ENCODE peak calls at places on chromosomes 2 and 18, in four cellular contexts. O is HL-60, P is GM12891, Z is GM12878. N is an unnamed sample.

GRCh38 chr2:76280676-76281075 is 570.0 kb upstream of the GCFC2 start:
- DNase-seq in P (no peak), Z (no peak), O (no peak), N (no peak)

GRCh38 chr2:193072647-193073046 is 877.9 kb upstream of the TMEFF2 start:
- DNase-seq in P (no peak), Z (no peak), O (no peak), N (no peak)

GRCh38 chr2:54497738-54498680 is 41.9 kb downstream of the SPTBN1 start:
- DNase-seq in O (no peak), P (no peak), Z (no peak), N (peak)

GRCh38 chr18:55413474-55413873 is 174.5 kb downstream of the TCF4 start:
- DNase-seq in Z (no peak), O (no peak), P (no peak), N (no peak)

GRCh38 chr18:24534737-24535136 is 74.3 kb downstream of the HRH4 start:
- DNase-seq in Z (no peak), O (no peak), P (no peak), N (no peak)

GRCh38 chr2:118865106-118865505 is 17.7 kb upstream of the EN1 start:
- DNase-seq in P (no peak), O (peak), Z (peak), N (peak)

GRCh38 chr2:207505180-207505579 is 24.6 kb upstream of the CREB1 start:
- DNase-seq in P (no peak), O (no peak), Z (no peak), N (no peak)

GRCh38 chr2:164953279-164953678 is 2.0 kb downstream of the SLC38A11 start:
- DNase-seq in Z (no peak), P (no peak), O (no peak), N (no peak)

GRCh38 chr18:80034068-80034851 is at the start of gene RBFA:
- DNase-seq in P (peak), O (peak), Z (peak), N (peak)

GRCh38 chr2:1081411-1082225 is 131.0 kb downstream of the SNTG2 start:
- DNase-seq in O (no peak), Z (no peak), P (no peak), N (no peak)

GRCh38 chr18:73258375-73259087 is 390.7 kb upstream of the NETO1 start:
- DNase-seq in O (no peak), Z (no peak), P (no peak), N (peak)

GRCh38 chr2:235162070-235162469 is 210.3 kb downstream of the SH3BP4 start:
- DNase-seq in P (no peak), O (no peak), Z (no peak), N (no peak)

DNA sequence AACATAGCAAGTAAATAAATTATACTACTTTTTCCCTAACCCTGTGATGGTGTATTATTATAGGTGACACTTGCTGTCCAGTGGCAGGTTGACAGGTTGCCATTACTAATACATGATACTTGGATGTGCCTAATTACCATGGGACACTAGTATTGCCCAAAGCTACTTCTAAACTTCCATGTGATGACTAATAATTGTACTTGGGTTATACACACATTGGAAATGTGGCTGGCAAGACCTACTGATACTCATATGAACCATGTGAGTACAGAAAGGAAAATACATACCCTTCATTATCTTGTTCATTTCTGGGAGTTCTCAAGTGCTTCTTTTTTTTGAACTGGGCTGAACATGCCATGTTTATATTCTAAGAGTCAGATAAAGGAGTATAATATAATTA is 156.4 kb downstream of the IKZF2 start:
- DNase-seq in O (no peak), Z (no peak), P (no peak), N (no peak)
- TF ChIP-seq SPI1 in O (no peak), Z (no peak), P (no peak), N (no peak)

DNA sequence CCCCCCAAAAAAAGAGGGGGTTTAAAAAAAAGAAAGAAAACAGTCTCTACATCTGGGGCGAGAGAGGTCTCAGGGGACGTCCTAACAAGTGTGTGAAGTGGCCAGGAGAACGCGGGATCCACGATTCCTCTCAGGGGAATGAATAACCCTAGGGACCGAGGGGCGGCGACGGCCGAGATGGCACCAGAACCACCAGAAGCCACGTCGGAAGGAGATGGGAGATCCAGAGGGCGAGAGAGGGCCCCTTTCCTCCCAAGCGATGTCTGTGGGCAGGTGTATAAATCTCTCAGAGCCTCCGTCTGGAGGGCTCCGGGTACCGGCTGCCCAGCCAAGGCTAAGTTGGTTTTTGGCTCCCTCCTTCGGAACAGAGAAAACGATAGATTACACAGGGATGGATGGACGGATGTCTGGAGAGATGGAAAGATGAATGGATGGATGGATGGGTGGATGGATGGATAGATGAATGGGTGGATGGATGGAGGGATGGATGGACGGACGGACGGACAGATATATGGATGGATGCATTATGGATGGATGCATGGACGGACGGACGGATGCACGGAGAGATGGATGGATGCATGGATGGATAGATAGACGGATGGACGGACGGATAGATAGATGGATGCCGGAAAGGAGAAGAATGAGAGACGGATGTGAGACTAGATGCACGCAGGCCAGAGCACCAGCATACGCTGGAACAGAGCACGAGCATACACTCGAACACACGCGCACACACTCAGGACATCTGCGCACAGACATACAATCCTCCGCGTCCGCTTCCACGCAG is 1.6 kb downstream of the EPHA4 start:
- DNase-seq in Z (no peak), P (no peak), O (no peak), N (no peak)
- TF ChIP-seq SPI1 in Z (no peak), P (no peak), O (no peak), N (no peak)

GRCh38 chr18:48533340-48534093 is 5.3 kb upstream of the CTIF start:
- DNase-seq in Z (peak), P (no peak), O (no peak), N (no peak)
- TF ChIP-seq SPI1 in Z (no peak), P (peak), O (peak), N (no peak)

DNA sequence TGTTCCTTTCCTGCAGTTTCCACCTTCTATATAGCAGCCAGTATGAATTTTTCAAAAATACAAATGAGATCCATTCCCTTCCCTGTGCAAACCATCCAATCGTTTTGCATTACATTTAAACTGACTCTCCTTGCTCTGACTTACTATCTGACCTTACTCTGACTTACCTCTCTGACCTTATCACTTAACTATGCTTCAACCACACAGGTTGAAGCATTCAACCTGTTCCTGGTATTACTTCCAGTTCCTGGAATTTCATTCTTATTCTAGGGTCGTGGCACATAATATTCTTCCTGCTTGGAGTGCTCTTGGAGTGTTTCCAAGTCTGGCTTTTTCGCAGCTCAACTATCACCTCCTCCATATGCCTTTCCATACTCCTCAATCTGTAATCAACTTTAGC is 850.6 kb upstream of the CHAC2 start:
- DNase-seq in O (no peak), P (no peak), Z (no peak), N (no peak)
- TF ChIP-seq SPI1 in O (no peak), P (no peak), Z (no peak), N (no peak)

DNA sequence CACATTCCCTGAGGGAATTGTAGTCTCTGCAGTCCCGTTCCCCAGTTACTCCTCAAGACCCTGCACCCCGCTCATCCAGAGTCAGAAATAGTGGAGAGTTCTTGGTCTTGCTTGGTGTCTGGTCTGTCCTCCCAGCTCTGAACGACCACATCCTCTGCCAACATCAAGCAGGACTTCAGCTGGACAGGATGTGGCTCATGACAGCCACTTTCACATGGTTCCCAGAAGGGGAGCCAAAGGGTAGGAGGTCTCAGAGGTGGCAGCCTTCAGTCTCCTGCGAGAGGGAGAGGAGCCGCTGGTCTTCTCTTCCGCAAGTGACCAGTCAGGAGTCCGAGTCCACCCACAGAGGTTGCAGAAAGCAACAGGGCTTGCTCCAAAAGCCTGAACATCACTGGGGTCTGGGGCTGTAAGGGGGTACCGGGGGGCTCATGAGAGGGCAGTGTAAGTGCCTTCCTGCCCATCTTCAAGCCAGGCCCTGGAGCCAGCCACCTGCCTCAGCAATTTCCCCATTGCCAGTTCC is 29.8 kb downstream of the B3GNT7 start:
- DNase-seq in P (no peak), O (no peak), Z (no peak), N (no peak)
- TF ChIP-seq SPI1 in P (no peak), O (no peak), Z (no peak), N (no peak)

GRCh38 chr2:172196768-172197322 is 94.1 kb upstream of the DLX2 start:
- DNase-seq in O (peak), P (no peak), Z (no peak), N (no peak)

GRCh38 chr2:172204309-172204708 is 101.6 kb upstream of the DLX2 start:
- DNase-seq in O (no peak), P (no peak), Z (no peak), N (no peak)

GRCh38 chr2:172198908-172199307 is 96.2 kb upstream of the DLX2 start:
- DNase-seq in P (no peak), Z (no peak), O (peak), N (no peak)

GRCh38 chr2:172198361-172198760 is 95.7 kb upstream of the DLX2 start:
- DNase-seq in Z (no peak), O (no peak), P (no peak), N (no peak)

DNA sequence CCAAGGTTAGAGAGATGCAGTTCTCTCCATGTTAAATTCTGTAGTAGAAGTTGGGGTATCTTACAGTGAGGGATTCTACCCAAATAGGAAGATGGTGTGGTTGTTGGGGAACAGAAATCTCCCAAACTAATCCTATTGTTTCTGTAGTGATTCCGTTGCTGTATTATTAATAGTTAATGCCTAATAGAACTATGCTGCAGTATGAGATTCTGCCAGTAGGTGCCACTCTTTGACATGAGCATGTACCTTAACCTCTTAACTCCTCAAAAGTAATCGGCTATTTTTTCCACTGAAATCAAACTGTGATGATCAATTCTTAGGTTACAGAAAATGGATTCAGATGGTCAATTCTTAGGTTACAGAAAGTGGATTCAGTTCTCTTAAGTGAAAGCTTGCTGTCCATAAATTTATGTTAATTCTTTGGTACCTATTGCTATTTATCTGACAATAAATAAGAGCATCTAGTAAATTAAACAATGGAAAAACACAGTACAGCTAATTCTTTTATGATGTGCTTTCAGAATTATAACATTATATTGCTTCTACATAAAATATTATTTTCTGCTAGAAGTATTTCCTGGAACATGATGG is 97.9 kb upstream of the DLX2 start:
- DNase-seq in O (peak), P (no peak), Z (no peak), N (peak)
- TF ChIP-seq SPI1 in O (no peak), P (no peak), Z (no peak), N (no peak)

DNA sequence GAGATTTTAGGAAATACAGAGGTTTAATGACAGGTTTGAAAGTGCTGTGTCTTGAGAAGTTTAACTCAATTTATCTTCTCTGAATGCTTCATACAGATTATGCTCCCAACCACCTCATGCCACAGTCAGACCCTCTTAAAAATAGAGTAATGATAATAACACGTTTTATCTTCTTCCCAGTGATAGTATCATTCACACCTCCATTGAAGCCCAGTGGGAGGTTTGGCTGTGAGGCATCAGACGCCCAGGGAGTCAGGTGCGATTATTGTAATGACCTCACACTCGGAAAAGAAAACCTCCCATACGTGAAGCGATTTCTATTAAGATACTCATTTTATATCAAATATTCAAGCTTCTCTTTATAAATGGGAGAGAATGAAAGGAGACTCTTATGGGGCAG is 366.3 kb downstream of the SETBP1 start:
- DNase-seq in Z (no peak), O (no peak), P (no peak), N (no peak)
- TF ChIP-seq SPI1 in Z (no peak), O (no peak), P (no peak), N (no peak)

GRCh38 chr2:176457486-176457885 is 188.2 kb downstream of the MTX2 start:
- DNase-seq in Z (no peak), O (no peak), P (no peak), N (no peak)
- TF ChIP-seq SPI1 in Z (no peak), O (no peak), P (no peak), N (no peak)

GRCh38 chr2:157789161-157789720 is 86.9 kb downstream of the ACVR1 start:
- DNase-seq in Z (no peak), O (no peak), P (no peak), N (no peak)
- TF ChIP-seq SPI1 in Z (no peak), O (no peak), P (no peak), N (no peak)

GRCh38 chr2:38336619-38337018 is 40.5 kb downstream of the ATL2 start:
- DNase-seq in Z (no peak), O (no peak), P (no peak), N (no peak)
- TF ChIP-seq SPI1 in Z (no peak), O (no peak), P (no peak), N (no peak)

N was measured in K562.